ENCODE peak calls at places on chromosomes 6 and 20, in four cellular contexts. One of them, this sample, is unnamed.

GRCh38 chr6:94862116-94862515 is 715.2 kb upstream of the MANEA start:
- DNase-seq in K562: no peak
- DNase-seq in HepG2: no peak
- DNase-seq in WTC11: no peak
- DNase-seq in this sample: no peak

GRCh38 chr20:50133474-50134217 is 19.9 kb downstream of the PEDS1 start:
- DNase-seq in HepG2: no peak
- DNase-seq in WTC11: no peak
- DNase-seq in K562: no peak
- DNase-seq in this sample: no peak

GRCh38 chr6:5695260-5696245 is 311.2 kb downstream of the NRN1 start:
- DNase-seq in HepG2: no peak
- DNase-seq in WTC11: no peak
- DNase-seq in K562: no peak
- DNase-seq in this sample: no peak

GRCh38 chr6:35031611-35032529 is 109.3 kb downstream of the TCP11 start:
- DNase-seq in WTC11: no peak
- DNase-seq in K562: no peak
- DNase-seq in HepG2: peak; percentile 79
- DNase-seq in this sample: no peak

GRCh38 chr6:142885182-142885867 is 59.7 kb downstream of the HIVEP2 start:
- DNase-seq in WTC11: peak; percentile 30
- DNase-seq in K562: no peak
- DNase-seq in HepG2: peak; percentile 84
- DNase-seq in this sample: peak; percentile 58

GRCh38 chr6:55130806-55131324 is 43.5 kb upstream of the HCRTR2 start:
- DNase-seq in K562: no peak
- DNase-seq in WTC11: no peak
- DNase-seq in HepG2: no peak
- DNase-seq in this sample: no peak

GRCh38 chr20:11544029-11544678 is 373.5 kb upstream of the BTBD3 start:
- DNase-seq in WTC11: no peak
- DNase-seq in HepG2: peak; percentile 72
- DNase-seq in K562: no peak
- DNase-seq in this sample: peak; percentile 30

GRCh38 chr6:26249709-26249958 is 115.4 kb upstream of the BTN3A2 start:
- DNase-seq in HepG2: no peak
- DNase-seq in K562: no peak
- DNase-seq in WTC11: no peak
- DNase-seq in this sample: no peak

GRCh38 chr20:51553897-51554504 is 11.5 kb upstream of the NFATC2 start:
- DNase-seq in WTC11: no peak
- DNase-seq in K562: no peak
- DNase-seq in HepG2: no peak
- DNase-seq in this sample: no peak

GRCh38 chr6:118893095-118893881 is 664 bp upstream of the ASF1A start:
- DNase-seq in HepG2: peak; percentile 49
- DNase-seq in WTC11: no peak
- DNase-seq in K562: peak; percentile 17
- DNase-seq in this sample: peak; percentile 36

GRCh38 chr20:3803289-3803688 is 7.2 kb downstream of the CDC25B start:
- DNase-seq in K562: no peak
- DNase-seq in HepG2: no peak
- DNase-seq in WTC11: no peak
- DNase-seq in this sample: no peak

GRCh38 chr20:62346398-62347150 is 20.5 kb downstream of the LAMA5 start:
- DNase-seq in K562: no peak
- DNase-seq in HepG2: no peak
- DNase-seq in WTC11: no peak
- DNase-seq in this sample: no peak

GRCh38 chr6:110538416-110539060 is 62.1 kb upstream of the SLC22A16 start:
- DNase-seq in HepG2: no peak
- DNase-seq in K562: no peak
- DNase-seq in WTC11: no peak
- DNase-seq in this sample: no peak
- TF ChIP-seq ELF4 in HepG2: no peak
- TF ChIP-seq ELF4 in K562: no peak
- TF ChIP-seq ELF4 in WTC11: no peak
- TF ChIP-seq ELF4 in this sample: no peak

DNA sequence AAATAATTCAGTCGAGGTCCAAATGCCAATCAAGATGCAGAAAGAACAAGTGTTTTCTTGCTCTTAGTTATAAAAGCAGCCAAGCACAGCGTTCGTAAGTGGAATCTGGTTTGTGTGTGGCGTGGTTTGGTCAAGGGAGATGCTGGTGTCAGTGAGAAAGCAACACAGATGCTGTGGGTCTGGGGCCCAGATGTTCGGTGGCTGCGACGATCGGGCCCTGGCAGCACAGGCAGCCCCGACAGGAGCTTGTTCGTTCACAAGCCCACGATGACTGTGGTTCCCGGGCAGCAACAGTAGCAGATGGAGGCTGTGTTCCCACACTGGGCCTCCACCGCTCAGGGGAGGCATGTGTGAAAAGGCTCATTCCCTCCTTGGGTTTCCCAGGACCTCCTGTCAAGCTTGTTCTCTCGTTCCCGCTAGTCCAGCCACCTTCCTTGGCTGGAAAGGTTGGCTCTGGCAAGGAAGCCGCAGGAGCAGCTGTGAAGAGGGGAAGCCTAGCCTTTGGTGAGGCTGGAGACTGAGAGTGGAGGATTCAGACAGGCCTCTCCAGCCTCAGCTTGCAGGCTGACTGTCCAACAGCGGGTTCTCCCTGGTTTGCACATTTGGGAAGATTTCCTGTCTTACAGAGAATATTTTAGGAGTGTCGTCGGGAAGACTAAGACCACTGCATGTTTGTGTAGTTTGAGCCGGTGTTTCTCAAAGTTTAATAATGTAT is 304.7 kb downstream of the QKI start:
- DNase-seq in WTC11: no peak
- DNase-seq in K562: no peak
- DNase-seq in HepG2: no peak
- DNase-seq in this sample: no peak
- TF ChIP-seq ELF4 in WTC11: no peak
- TF ChIP-seq ELF4 in K562: no peak
- TF ChIP-seq ELF4 in HepG2: no peak
- TF ChIP-seq ELF4 in this sample: no peak

GRCh38 chr6:8391934-8392333 is 43.4 kb downstream of the SLC35B3 start:
- DNase-seq in HepG2: no peak
- DNase-seq in K562: no peak
- DNase-seq in WTC11: no peak
- DNase-seq in this sample: no peak
- TF ChIP-seq ELF4 in HepG2: no peak
- TF ChIP-seq ELF4 in K562: no peak
- TF ChIP-seq ELF4 in WTC11: no peak
- TF ChIP-seq ELF4 in this sample: no peak

GRCh38 chr6:74735304-74735703 is 470.5 kb downstream of the COL12A1 start:
- DNase-seq in K562: no peak
- DNase-seq in WTC11: no peak
- DNase-seq in HepG2: no peak
- DNase-seq in this sample: no peak
- TF ChIP-seq ELF4 in K562: no peak
- TF ChIP-seq ELF4 in WTC11: no peak
- TF ChIP-seq ELF4 in HepG2: no peak
- TF ChIP-seq ELF4 in this sample: no peak

GRCh38 chr6:33838979-33839378 is 35.2 kb upstream of the MLN start:
- DNase-seq in K562: no peak
- DNase-seq in WTC11: no peak
- DNase-seq in HepG2: no peak
- DNase-seq in this sample: no peak

GRCh38 chr6:33840064-33840926 is 36.5 kb upstream of the MLN start:
- DNase-seq in WTC11: no peak
- DNase-seq in HepG2: peak; percentile 96
- DNase-seq in K562: peak; percentile 92
- DNase-seq in this sample: peak; percentile 42

GRCh38 chr6:33837971-33838665 is 34.3 kb upstream of the MLN start:
- DNase-seq in WTC11: peak; percentile 49
- DNase-seq in HepG2: no peak
- DNase-seq in K562: no peak
- DNase-seq in this sample: no peak

GRCh38 chr6:33841070-33841469 is 37.3 kb upstream of the MLN start:
- DNase-seq in K562: peak; percentile 56
- DNase-seq in HepG2: no peak
- DNase-seq in WTC11: no peak
- DNase-seq in this sample: no peak

DNA sequence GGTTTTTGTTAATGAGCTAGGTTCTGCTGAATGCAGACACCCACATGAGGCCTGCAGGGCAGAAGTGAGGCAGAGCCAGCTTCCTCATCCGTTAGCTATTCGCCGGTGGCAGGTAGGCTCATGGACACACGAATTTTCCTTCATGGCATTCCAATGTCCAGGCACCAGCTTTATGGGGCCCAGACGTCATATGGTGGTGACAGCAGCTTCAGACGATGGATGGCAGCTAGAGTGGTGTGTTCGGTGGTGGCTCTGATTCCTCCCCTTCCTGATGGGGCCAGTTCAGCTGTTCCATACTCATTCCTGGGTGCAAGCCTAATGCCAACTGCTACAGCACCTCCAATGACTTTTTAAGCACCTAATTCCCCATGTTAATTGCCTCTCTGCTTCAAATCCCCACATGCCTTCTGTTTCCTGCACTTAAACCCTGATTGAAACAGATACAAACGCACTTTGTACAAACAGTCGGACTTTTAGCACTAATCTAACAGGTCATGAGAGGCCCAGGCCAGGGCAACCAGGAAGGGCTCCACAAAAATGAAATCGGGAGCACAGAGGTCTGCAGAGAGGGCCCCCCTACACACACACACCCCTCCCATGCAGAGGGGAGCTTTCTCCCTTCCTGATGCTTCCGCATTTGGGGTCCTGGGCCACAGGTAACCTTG is 35.7 kb upstream of the MLN start:
- DNase-seq in WTC11: no peak
- DNase-seq in HepG2: no peak
- DNase-seq in K562: no peak
- DNase-seq in this sample: no peak
- TF ChIP-seq ELF4 in WTC11: no peak
- TF ChIP-seq ELF4 in HepG2: no peak
- TF ChIP-seq ELF4 in K562: no peak
- TF ChIP-seq ELF4 in this sample: no peak

DNA sequence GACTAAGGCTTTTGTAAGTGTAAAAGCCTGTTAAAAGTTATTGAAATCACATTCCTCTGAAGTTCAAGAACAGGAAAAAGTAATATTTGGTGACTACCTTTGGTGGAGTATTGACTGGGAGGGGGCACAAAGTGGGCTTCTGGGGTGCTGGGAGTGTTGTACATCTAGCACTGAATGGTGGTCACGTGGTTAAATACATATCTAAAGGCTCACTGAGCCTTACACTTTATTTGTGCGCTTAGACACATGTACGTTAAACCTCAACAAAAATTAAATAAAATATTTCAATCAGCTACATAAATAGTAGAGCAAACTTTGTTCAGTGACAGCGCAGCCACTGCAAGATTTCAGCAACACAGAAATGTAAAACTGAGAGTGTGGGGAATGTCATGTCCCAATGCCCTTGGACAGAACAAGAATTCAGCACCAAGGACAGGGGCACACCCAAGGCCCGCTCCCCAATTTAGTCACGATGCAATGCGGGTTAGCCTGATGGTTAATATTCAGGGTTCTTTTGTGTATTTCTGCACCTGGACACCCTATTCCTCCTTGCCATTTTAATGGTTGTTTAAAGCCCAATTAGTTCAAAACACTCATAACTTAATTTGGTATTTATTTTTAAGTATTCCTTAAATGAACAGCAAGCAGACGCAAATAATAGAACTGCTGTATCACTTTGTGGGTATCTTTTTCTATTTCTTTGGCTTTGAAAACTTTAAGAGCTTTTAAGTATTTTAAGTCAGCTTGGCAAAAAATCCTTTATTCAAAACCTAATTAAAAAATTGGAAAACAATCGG is 37.4 kb downstream of the ANGPT4 start:
- DNase-seq in WTC11: peak; percentile 74
- DNase-seq in K562: peak; percentile 52
- DNase-seq in HepG2: no peak
- DNase-seq in this sample: peak; percentile 53
- TF ChIP-seq ELF4 in WTC11: no peak
- TF ChIP-seq ELF4 in K562: no peak
- TF ChIP-seq ELF4 in HepG2: no peak
- TF ChIP-seq ELF4 in this sample: no peak

GRCh38 chr6:134047673-134048072 is 4.8 kb downstream of the SLC2A12 start:
- DNase-seq in HepG2: no peak
- DNase-seq in WTC11: no peak
- DNase-seq in K562: no peak
- DNase-seq in this sample: no peak
- TF ChIP-seq ELF4 in HepG2: no peak
- TF ChIP-seq ELF4 in WTC11: no peak
- TF ChIP-seq ELF4 in K562: no peak
- TF ChIP-seq ELF4 in this sample: no peak

GRCh38 chr6:135008941-135009290 is 45.7 kb downstream of the HBS1L start:
- DNase-seq in K562: no peak
- DNase-seq in HepG2: no peak
- DNase-seq in WTC11: no peak
- DNase-seq in this sample: no peak

GRCh38 chr6:135012349-135012748 is 42.3 kb downstream of the HBS1L start:
- DNase-seq in HepG2: no peak
- DNase-seq in K562: no peak
- DNase-seq in WTC11: no peak
- DNase-seq in this sample: no peak

GRCh38 chr6:135014353-135014832 is 40.2 kb downstream of the HBS1L start:
- DNase-seq in HepG2: no peak
- DNase-seq in K562: no peak
- DNase-seq in WTC11: no peak
- DNase-seq in this sample: no peak

GRCh38 chr6:135013211-135013610 is 41.4 kb downstream of the HBS1L start:
- DNase-seq in HepG2: no peak
- DNase-seq in K562: no peak
- DNase-seq in WTC11: no peak
- DNase-seq in this sample: no peak

GRCh38 chr6:135012764-135013163 is 41.9 kb downstream of the HBS1L start:
- DNase-seq in HepG2: no peak
- DNase-seq in WTC11: no peak
- DNase-seq in K562: no peak
- DNase-seq in this sample: no peak
- TF ChIP-seq ELF4 in HepG2: no peak
- TF ChIP-seq ELF4 in WTC11: no peak
- TF ChIP-seq ELF4 in K562: no peak
- TF ChIP-seq ELF4 in this sample: no peak

This sample was measured in HEK293T.